ENCODE peak calls at places on chromosomes 11 and 22, in nine cellular contexts. One of them, this sample, is unnamed.
A peak's percentile ranks its signal among the peaks of the same experiment; 100 is the strongest.

GRCh38 chr22:16609548-16610261 is 17.1 kb upstream of the CCT8L2 start:
- DNase-seq in CD4-positive, CD25-positive, alpha-beta regulatory T cell: no peak
- DNase-seq in right atrium auricular region: no peak
- DNase-seq in A673: no peak
- DNase-seq in prostate gland: no peak
- DNase-seq in choroid plexus epithelial cell: no peak
- DNase-seq in HL-60: no peak
- DNase-seq in brain microvascular endothelial cell: no peak
- DNase-seq in AG04450: no peak
- DNase-seq in this sample: no peak

GRCh38 chr11:15745266-15745665 is 611.1 kb downstream of the SOX6 start:
- DNase-seq in CD4-positive, CD25-positive, alpha-beta regulatory T cell: no peak
- DNase-seq in right atrium auricular region: no peak
- DNase-seq in A673: no peak
- DNase-seq in prostate gland: no peak
- DNase-seq in choroid plexus epithelial cell: peak; percentile 9
- DNase-seq in HL-60: no peak
- DNase-seq in brain microvascular endothelial cell: peak; percentile 22
- DNase-seq in AG04450: no peak
- DNase-seq in this sample: no peak

GRCh38 chr11:101456812-101457211 is 127.0 kb downstream of the TRPC6 start:
- DNase-seq in CD4-positive, CD25-positive, alpha-beta regulatory T cell: no peak
- DNase-seq in right atrium auricular region: no peak
- DNase-seq in A673: peak; percentile 37
- DNase-seq in prostate gland: no peak
- DNase-seq in choroid plexus epithelial cell: peak; percentile 33
- DNase-seq in HL-60: no peak
- DNase-seq in brain microvascular endothelial cell: no peak
- DNase-seq in AG04450: no peak
- DNase-seq in this sample: no peak

GRCh38 chr11:103927535-103927934 is 108.9 kb upstream of the DDI1 start:
- DNase-seq in CD4-positive, CD25-positive, alpha-beta regulatory T cell: no peak
- DNase-seq in right atrium auricular region: no peak
- DNase-seq in A673: peak; percentile 30
- DNase-seq in prostate gland: no peak
- DNase-seq in choroid plexus epithelial cell: peak; percentile 77
- DNase-seq in HL-60: no peak
- DNase-seq in brain microvascular endothelial cell: no peak
- DNase-seq in AG04450: no peak
- DNase-seq in this sample: no peak

GRCh38 chr11:14357843-14358728 is 897 bp downstream of the RRAS2 start:
- DNase-seq in CD4-positive, CD25-positive, alpha-beta regulatory T cell: peak; percentile 3
- DNase-seq in right atrium auricular region: no peak
- DNase-seq in A673: peak; percentile 64
- DNase-seq in prostate gland: peak; percentile 40
- DNase-seq in choroid plexus epithelial cell: peak; percentile 68
- DNase-seq in HL-60: no peak
- DNase-seq in brain microvascular endothelial cell: peak; percentile 49
- DNase-seq in AG04450: no peak
- DNase-seq in this sample: peak; percentile 20

GRCh38 chr11:4926607-4927006 is 2.5 kb upstream of the OR51G1 start:
- DNase-seq in CD4-positive, CD25-positive, alpha-beta regulatory T cell: no peak
- DNase-seq in right atrium auricular region: no peak
- DNase-seq in A673: no peak
- DNase-seq in prostate gland: no peak
- DNase-seq in choroid plexus epithelial cell: peak; percentile 33
- DNase-seq in HL-60: no peak
- DNase-seq in brain microvascular endothelial cell: peak; percentile 16
- DNase-seq in AG04450: peak; percentile 1
- DNase-seq in this sample: no peak

GRCh38 chr11:43497144-43497543 is 138.4 kb downstream of the TTC17 start:
- DNase-seq in CD4-positive, CD25-positive, alpha-beta regulatory T cell: no peak
- DNase-seq in right atrium auricular region: no peak
- DNase-seq in A673: no peak
- DNase-seq in prostate gland: no peak
- DNase-seq in choroid plexus epithelial cell: no peak
- DNase-seq in HL-60: no peak
- DNase-seq in brain microvascular endothelial cell: no peak
- DNase-seq in AG04450: no peak
- DNase-seq in this sample: no peak

GRCh38 chr11:75240381-75241035 is at the start of gene TPBGL:
- DNase-seq in CD4-positive, CD25-positive, alpha-beta regulatory T cell: no peak
- DNase-seq in right atrium auricular region: no peak
- DNase-seq in A673: peak; percentile 63
- DNase-seq in prostate gland: no peak
- DNase-seq in choroid plexus epithelial cell: peak; percentile 21
- DNase-seq in HL-60: no peak
- DNase-seq in brain microvascular endothelial cell: no peak
- DNase-seq in AG04450: no peak
- DNase-seq in this sample: no peak

GRCh38 chr11:35111171-35112055 is 27.6 kb upstream of the CD44 start:
- DNase-seq in CD4-positive, CD25-positive, alpha-beta regulatory T cell: no peak
- DNase-seq in right atrium auricular region: no peak
- DNase-seq in A673: no peak
- DNase-seq in prostate gland: no peak
- DNase-seq in choroid plexus epithelial cell: peak; percentile 65
- DNase-seq in HL-60: peak; percentile 36
- DNase-seq in brain microvascular endothelial cell: peak; percentile 68
- DNase-seq in AG04450: peak; percentile 55
- DNase-seq in this sample: peak; percentile 92

GRCh38 chr11:67051945-67052488 is 4.6 kb upstream of the RHOD start:
- DNase-seq in CD4-positive, CD25-positive, alpha-beta regulatory T cell: no peak
- DNase-seq in right atrium auricular region: no peak
- DNase-seq in A673: no peak
- DNase-seq in prostate gland: no peak
- DNase-seq in choroid plexus epithelial cell: no peak
- DNase-seq in HL-60: no peak
- DNase-seq in brain microvascular endothelial cell: no peak
- DNase-seq in AG04450: no peak
- DNase-seq in this sample: no peak

GRCh38 chr11:75760710-75761493 is 7.7 kb upstream of the DGAT2 start:
- DNase-seq in CD4-positive, CD25-positive, alpha-beta regulatory T cell: no peak
- DNase-seq in right atrium auricular region: no peak
- DNase-seq in A673: no peak
- DNase-seq in prostate gland: no peak
- DNase-seq in choroid plexus epithelial cell: peak; percentile 61
- DNase-seq in HL-60: no peak
- DNase-seq in brain microvascular endothelial cell: peak; percentile 53
- DNase-seq in AG04450: no peak
- DNase-seq in this sample: no peak

GRCh38 chr11:75249704-75250103 is 9.1 kb downstream of the TPBGL start:
- DNase-seq in CD4-positive, CD25-positive, alpha-beta regulatory T cell: no peak
- DNase-seq in right atrium auricular region: no peak
- DNase-seq in A673: no peak
- DNase-seq in prostate gland: no peak
- DNase-seq in choroid plexus epithelial cell: no peak
- DNase-seq in HL-60: no peak
- DNase-seq in brain microvascular endothelial cell: no peak
- DNase-seq in AG04450: no peak
- DNase-seq in this sample: no peak

GRCh38 chr11:72716291-72716690 is 35.9 kb downstream of the ARAP1 start:
- DNase-seq in CD4-positive, CD25-positive, alpha-beta regulatory T cell: no peak
- DNase-seq in right atrium auricular region: no peak
- DNase-seq in A673: no peak
- DNase-seq in prostate gland: no peak
- DNase-seq in choroid plexus epithelial cell: peak; percentile 39
- DNase-seq in HL-60: no peak
- DNase-seq in brain microvascular endothelial cell: no peak
- DNase-seq in AG04450: no peak
- DNase-seq in this sample: peak; percentile 5

GRCh38 chr11:129315781-129316579 is 59.7 kb upstream of the BARX2 start:
- DNase-seq in CD4-positive, CD25-positive, alpha-beta regulatory T cell: no peak
- DNase-seq in right atrium auricular region: no peak
- DNase-seq in A673: no peak
- DNase-seq in prostate gland: peak; percentile 58
- DNase-seq in choroid plexus epithelial cell: no peak
- DNase-seq in HL-60: no peak
- DNase-seq in brain microvascular endothelial cell: no peak
- DNase-seq in AG04450: no peak
- DNase-seq in this sample: no peak

GRCh38 chr11:45949992-45950407 is 27.5 kb downstream of the LARGE2 start:
- DNase-seq in CD4-positive, CD25-positive, alpha-beta regulatory T cell: no peak
- DNase-seq in right atrium auricular region: no peak
- DNase-seq in A673: no peak
- DNase-seq in prostate gland: no peak
- DNase-seq in choroid plexus epithelial cell: no peak
- DNase-seq in HL-60: no peak
- DNase-seq in brain microvascular endothelial cell: no peak
- DNase-seq in AG04450: no peak
- DNase-seq in this sample: no peak

GRCh38 chr11:72111803-72112540 is 523 bp downstream of the ANAPC15 start:
- DNase-seq in CD4-positive, CD25-positive, alpha-beta regulatory T cell: peak; percentile 84
- DNase-seq in right atrium auricular region: peak; percentile 99
- DNase-seq in A673: peak; percentile 100
- DNase-seq in prostate gland: peak; percentile 99
- DNase-seq in choroid plexus epithelial cell: peak; percentile 100
- DNase-seq in HL-60: peak; percentile 99
- DNase-seq in brain microvascular endothelial cell: peak; percentile 99
- DNase-seq in AG04450: peak; percentile 99
- DNase-seq in this sample: peak; percentile 99

GRCh38 chr11:13105237-13105844 is 96.2 kb downstream of the RASSF10 start:
- DNase-seq in CD4-positive, CD25-positive, alpha-beta regulatory T cell: no peak
- DNase-seq in right atrium auricular region: no peak
- DNase-seq in A673: no peak
- DNase-seq in prostate gland: no peak
- DNase-seq in choroid plexus epithelial cell: no peak
- DNase-seq in HL-60: peak; percentile 47
- DNase-seq in brain microvascular endothelial cell: no peak
- DNase-seq in AG04450: no peak
- DNase-seq in this sample: no peak

GRCh38 chr11:47797633-47798032 is 30.5 kb upstream of the FNBP4 start:
- DNase-seq in CD4-positive, CD25-positive, alpha-beta regulatory T cell: no peak
- DNase-seq in right atrium auricular region: no peak
- DNase-seq in A673: peak; percentile 28
- DNase-seq in prostate gland: no peak
- DNase-seq in choroid plexus epithelial cell: peak; percentile 75
- DNase-seq in HL-60: peak; percentile 16
- DNase-seq in brain microvascular endothelial cell: peak; percentile 85
- DNase-seq in AG04450: peak; percentile 24
- DNase-seq in this sample: peak; percentile 58

GRCh38 chr11:128471138-128471661 is 116.2 kb downstream of the ETS1 start:
- DNase-seq in CD4-positive, CD25-positive, alpha-beta regulatory T cell: no peak
- DNase-seq in right atrium auricular region: no peak
- DNase-seq in A673: no peak
- DNase-seq in prostate gland: no peak
- DNase-seq in choroid plexus epithelial cell: no peak
- DNase-seq in HL-60: no peak
- DNase-seq in brain microvascular endothelial cell: no peak
- DNase-seq in AG04450: no peak
- DNase-seq in this sample: no peak

DNA sequence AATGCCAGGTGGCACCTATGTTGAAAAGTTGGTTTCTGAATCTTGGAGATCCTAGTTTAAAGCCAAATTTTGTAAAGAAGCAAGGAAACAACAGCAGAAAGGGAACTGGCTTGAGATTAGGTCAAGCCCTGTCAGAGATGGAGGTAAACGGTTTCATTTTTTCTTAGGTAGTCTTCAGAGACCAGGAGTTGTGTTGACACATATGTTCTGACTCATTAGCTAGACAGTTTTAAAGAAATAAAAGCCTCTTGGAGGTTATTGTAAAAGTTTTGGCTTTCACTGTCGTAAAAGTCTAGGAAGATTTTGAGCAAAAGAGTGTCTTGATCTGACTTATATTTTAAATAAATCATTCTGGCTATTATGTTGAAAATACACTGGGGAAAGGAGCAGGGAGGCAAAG is 151.5 kb upstream of the CTSC start:
- DNase-seq in CD4-positive, CD25-positive, alpha-beta regulatory T cell: no peak
- DNase-seq in right atrium auricular region: no peak
- DNase-seq in A673: no peak
- DNase-seq in prostate gland: no peak
- DNase-seq in choroid plexus epithelial cell: peak; percentile 50
- DNase-seq in HL-60: no peak
- DNase-seq in brain microvascular endothelial cell: no peak
- DNase-seq in AG04450: no peak
- DNase-seq in this sample: no peak
- H3K4me3 ChIP-seq in CD4-positive, CD25-positive, alpha-beta regulatory T cell: no peak overlapping the region
- H3K4me3 ChIP-seq in right atrium auricular region: no peak overlapping the region
- H3K4me3 ChIP-seq in A673: no peak overlapping the region
- H3K4me3 ChIP-seq in prostate gland: no peak overlapping the region
- H3K4me3 ChIP-seq in choroid plexus epithelial cell: no peak overlapping the region
- H3K4me3 ChIP-seq in HL-60: no peak overlapping the region
- H3K4me3 ChIP-seq in brain microvascular endothelial cell: no peak overlapping the region
- H3K4me3 ChIP-seq in AG04450: no peak overlapping the region
- H3K4me3 ChIP-seq in this sample: no peak overlapping the region

GRCh38 chr11:105610796-105611361 is 1.0 kb downstream of the GRIA4 start:
- DNase-seq in CD4-positive, CD25-positive, alpha-beta regulatory T cell: no peak
- DNase-seq in right atrium auricular region: no peak
- DNase-seq in A673: no peak
- DNase-seq in prostate gland: no peak
- DNase-seq in choroid plexus epithelial cell: no peak
- DNase-seq in HL-60: no peak
- DNase-seq in brain microvascular endothelial cell: no peak
- DNase-seq in AG04450: no peak
- DNase-seq in this sample: no peak
- H3K4me3 ChIP-seq in CD4-positive, CD25-positive, alpha-beta regulatory T cell: no peak overlapping the region
- H3K4me3 ChIP-seq in right atrium auricular region: peak overlapping the region; percentile 37
- H3K4me3 ChIP-seq in A673: no peak overlapping the region
- H3K4me3 ChIP-seq in prostate gland: no peak overlapping the region
- H3K4me3 ChIP-seq in choroid plexus epithelial cell: peak overlapping the region; percentile 56
- H3K4me3 ChIP-seq in HL-60: no peak overlapping the region
- H3K4me3 ChIP-seq in brain microvascular endothelial cell: peak overlapping the region; percentile 63
- H3K4me3 ChIP-seq in AG04450: peak overlapping the region; percentile 69
- H3K4me3 ChIP-seq in this sample: peak overlapping the region; percentile 55

GRCh38 chr11:94885581-94885980 is 87.8 kb downstream of the CWC15 start:
- DNase-seq in CD4-positive, CD25-positive, alpha-beta regulatory T cell: no peak
- DNase-seq in right atrium auricular region: no peak
- DNase-seq in A673: no peak
- DNase-seq in prostate gland: no peak
- DNase-seq in choroid plexus epithelial cell: no peak
- DNase-seq in HL-60: no peak
- DNase-seq in brain microvascular endothelial cell: no peak
- DNase-seq in AG04450: no peak
- DNase-seq in this sample: no peak
- H3K4me3 ChIP-seq in CD4-positive, CD25-positive, alpha-beta regulatory T cell: no peak overlapping the region
- H3K4me3 ChIP-seq in right atrium auricular region: no peak overlapping the region
- H3K4me3 ChIP-seq in A673: no peak overlapping the region
- H3K4me3 ChIP-seq in prostate gland: no peak overlapping the region
- H3K4me3 ChIP-seq in choroid plexus epithelial cell: no peak overlapping the region
- H3K4me3 ChIP-seq in HL-60: no peak overlapping the region
- H3K4me3 ChIP-seq in brain microvascular endothelial cell: no peak overlapping the region
- H3K4me3 ChIP-seq in AG04450: no peak overlapping the region
- H3K4me3 ChIP-seq in this sample: no peak overlapping the region

DNA sequence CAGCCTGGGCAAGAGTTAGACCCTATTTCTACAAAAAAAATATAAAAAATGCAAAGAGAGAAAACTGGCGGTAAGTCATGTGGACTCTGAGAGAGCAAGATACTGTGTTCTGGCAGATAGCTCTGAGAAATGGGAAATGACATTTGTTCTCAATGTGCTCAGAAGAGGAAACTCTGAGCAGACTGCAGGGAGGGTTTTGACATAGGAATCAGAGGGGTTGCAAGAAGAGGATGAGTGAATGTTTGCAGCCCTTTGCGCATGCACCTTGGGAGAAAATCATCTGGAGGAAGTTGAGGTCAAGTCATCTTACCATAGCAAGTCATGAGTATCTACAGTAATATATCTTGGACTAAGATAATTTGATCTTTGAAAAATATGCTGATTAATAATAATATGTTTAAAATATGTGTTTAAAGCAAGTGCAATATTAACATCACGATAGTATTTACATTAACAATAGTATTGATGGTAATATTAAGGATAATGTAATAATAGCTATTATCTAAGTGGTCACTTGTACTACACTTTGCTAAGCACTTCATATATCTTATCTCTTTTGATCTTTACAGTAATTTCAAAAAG is 2.6 kb downstream of the ACER3 start:
- DNase-seq in CD4-positive, CD25-positive, alpha-beta regulatory T cell: no peak
- DNase-seq in right atrium auricular region: no peak
- DNase-seq in A673: no peak
- DNase-seq in prostate gland: no peak
- DNase-seq in choroid plexus epithelial cell: no peak
- DNase-seq in HL-60: peak; percentile 94
- DNase-seq in brain microvascular endothelial cell: no peak
- DNase-seq in AG04450: no peak
- DNase-seq in this sample: no peak
- H3K4me3 ChIP-seq in CD4-positive, CD25-positive, alpha-beta regulatory T cell: no peak overlapping the region
- H3K4me3 ChIP-seq in right atrium auricular region: no peak overlapping the region
- H3K4me3 ChIP-seq in A673: no peak overlapping the region
- H3K4me3 ChIP-seq in prostate gland: no peak overlapping the region
- H3K4me3 ChIP-seq in choroid plexus epithelial cell: no peak overlapping the region
- H3K4me3 ChIP-seq in HL-60: no peak overlapping the region
- H3K4me3 ChIP-seq in brain microvascular endothelial cell: no peak overlapping the region
- H3K4me3 ChIP-seq in AG04450: no peak overlapping the region
- H3K4me3 ChIP-seq in this sample: no peak overlapping the region